ENCODE peak calls at places on chromosomes 3 and 15, in six cellular contexts. One of them, this sample, is unnamed.

GRCh38 chr3:123444023-123444422 is 4.9 kb downstream of the ADCY5 start:
- DNase-seq in psoas muscle: no peak
- DNase-seq in gastrocnemius medialis: no peak
- DNase-seq in mucosa of descending colon: no peak
- DNase-seq in epithelial cell of esophagus: no peak
- DNase-seq in AG10803: peak
- DNase-seq in this sample: no peak

GRCh38 chr3:180358179-180358578 is 243.8 kb upstream of the TTC14 start:
- DNase-seq in psoas muscle: no peak
- DNase-seq in gastrocnemius medialis: no peak
- DNase-seq in mucosa of descending colon: no peak
- DNase-seq in epithelial cell of esophagus: peak
- DNase-seq in AG10803: peak
- DNase-seq in this sample: no peak

GRCh38 chr15:77075528-77075927 is 4.6 kb upstream of the TSPAN3 start:
- DNase-seq in psoas muscle: no peak
- DNase-seq in gastrocnemius medialis: no peak
- DNase-seq in mucosa of descending colon: no peak
- DNase-seq in epithelial cell of esophagus: peak
- DNase-seq in AG10803: peak
- DNase-seq in this sample: no peak

GRCh38 chr3:32743934-32744333 is 58.9 kb downstream of the CNOT10 start:
- DNase-seq in psoas muscle: no peak
- DNase-seq in gastrocnemius medialis: no peak
- DNase-seq in mucosa of descending colon: no peak
- DNase-seq in epithelial cell of esophagus: no peak
- DNase-seq in AG10803: peak
- DNase-seq in this sample: no peak

GRCh38 chr3:16875876-16876575 is 8.7 kb upstream of the PLCL2 start:
- DNase-seq in psoas muscle: no peak
- DNase-seq in gastrocnemius medialis: no peak
- DNase-seq in mucosa of descending colon: no peak
- DNase-seq in epithelial cell of esophagus: no peak
- DNase-seq in AG10803: no peak
- DNase-seq in this sample: no peak

GRCh38 chr3:99084825-99085224 is 183.3 kb upstream of the DCBLD2 start:
- DNase-seq in psoas muscle: no peak
- DNase-seq in gastrocnemius medialis: no peak
- DNase-seq in mucosa of descending colon: no peak
- DNase-seq in epithelial cell of esophagus: no peak
- DNase-seq in AG10803: peak
- DNase-seq in this sample: no peak

GRCh38 chr3:182392182-182392917 is 401.0 kb upstream of the ATP11B start:
- DNase-seq in psoas muscle: no peak
- DNase-seq in gastrocnemius medialis: no peak
- DNase-seq in mucosa of descending colon: no peak
- DNase-seq in epithelial cell of esophagus: no peak
- DNase-seq in AG10803: no peak
- DNase-seq in this sample: no peak

GRCh38 chr3:48983096-48983495 is 6.9 kb upstream of the P4HTM start:
- DNase-seq in psoas muscle: no peak
- DNase-seq in gastrocnemius medialis: no peak
- DNase-seq in mucosa of descending colon: no peak
- DNase-seq in epithelial cell of esophagus: no peak
- DNase-seq in AG10803: no peak
- DNase-seq in this sample: no peak

GRCh38 chr3:32018723-32019564 is 37.4 kb downstream of the ZNF860 start:
- DNase-seq in psoas muscle: no peak
- DNase-seq in gastrocnemius medialis: no peak
- DNase-seq in mucosa of descending colon: no peak
- DNase-seq in epithelial cell of esophagus: peak
- DNase-seq in AG10803: peak
- DNase-seq in this sample: no peak

GRCh38 chr3:9730747-9731205 is 759 bp upstream of the BRPF1 start:
- DNase-seq in psoas muscle: no peak
- DNase-seq in gastrocnemius medialis: no peak
- DNase-seq in mucosa of descending colon: no peak
- DNase-seq in epithelial cell of esophagus: no peak
- DNase-seq in AG10803: peak
- DNase-seq in this sample: no peak

GRCh38 chr3:2303567-2303966 is 204.9 kb downstream of the CNTN4 start:
- DNase-seq in psoas muscle: no peak
- DNase-seq in gastrocnemius medialis: no peak
- DNase-seq in mucosa of descending colon: no peak
- DNase-seq in epithelial cell of esophagus: peak
- DNase-seq in AG10803: no peak
- DNase-seq in this sample: no peak

GRCh38 chr15:81901323-81901722 is 144.5 kb downstream of the MEX3B start:
- DNase-seq in psoas muscle: no peak
- DNase-seq in gastrocnemius medialis: no peak
- DNase-seq in mucosa of descending colon: no peak
- DNase-seq in epithelial cell of esophagus: no peak
- DNase-seq in AG10803: no peak
- DNase-seq in this sample: no peak

GRCh38 chr3:47464603-47465002 is 11.1 kb downstream of the SCAP start:
- DNase-seq in psoas muscle: no peak
- DNase-seq in gastrocnemius medialis: no peak
- DNase-seq in mucosa of descending colon: no peak
- DNase-seq in epithelial cell of esophagus: peak
- DNase-seq in AG10803: no peak
- DNase-seq in this sample: no peak

GRCh38 chr3:177294221-177294620 is 96.9 kb upstream of the TBL1XR1 start:
- DNase-seq in psoas muscle: peak
- DNase-seq in gastrocnemius medialis: peak
- DNase-seq in mucosa of descending colon: no peak
- DNase-seq in epithelial cell of esophagus: peak
- DNase-seq in AG10803: peak
- DNase-seq in this sample: no peak

GRCh38 chr15:87477056-87477455 is 779.5 kb downstream of the NTRK3 start:
- DNase-seq in psoas muscle: no peak
- DNase-seq in gastrocnemius medialis: no peak
- DNase-seq in mucosa of descending colon: no peak
- DNase-seq in epithelial cell of esophagus: no peak
- DNase-seq in AG10803: no peak
- DNase-seq in this sample: no peak

GRCh38 chr3:131903988-131904415 is 130.8 kb downstream of the CPNE4 start:
- DNase-seq in psoas muscle: no peak
- DNase-seq in gastrocnemius medialis: no peak
- DNase-seq in mucosa of descending colon: no peak
- DNase-seq in epithelial cell of esophagus: peak
- DNase-seq in AG10803: peak
- DNase-seq in this sample: no peak

GRCh38 chr3:143824675-143825074 is 23.6 kb downstream of the SLC9A9 start:
- DNase-seq in psoas muscle: no peak
- DNase-seq in gastrocnemius medialis: no peak
- DNase-seq in mucosa of descending colon: no peak
- DNase-seq in epithelial cell of esophagus: no peak
- DNase-seq in AG10803: peak
- DNase-seq in this sample: no peak

GRCh38 chr3:72340056-72340455 is 508.2 kb downstream of the SHQ1 start:
- DNase-seq in psoas muscle: no peak
- DNase-seq in gastrocnemius medialis: no peak
- DNase-seq in mucosa of descending colon: no peak
- DNase-seq in epithelial cell of esophagus: no peak
- DNase-seq in AG10803: no peak
- DNase-seq in this sample: no peak

GRCh38 chr3:13277130-13277783 is 142.9 kb downstream of the NUP210 start:
- DNase-seq in psoas muscle: peak
- DNase-seq in gastrocnemius medialis: no peak
- DNase-seq in mucosa of descending colon: no peak
- DNase-seq in epithelial cell of esophagus: no peak
- DNase-seq in AG10803: no peak
- DNase-seq in this sample: no peak

GRCh38 chr3:127853681-127854080 is 31.4 kb upstream of the MGLL start:
- DNase-seq in psoas muscle: no peak
- DNase-seq in gastrocnemius medialis: no peak
- DNase-seq in mucosa of descending colon: no peak
- DNase-seq in epithelial cell of esophagus: no peak
- DNase-seq in AG10803: no peak
- DNase-seq in this sample: no peak

GRCh38 chr3:5572168-5572567 is 384.7 kb downstream of the EDEM1 start:
- DNase-seq in psoas muscle: no peak
- DNase-seq in gastrocnemius medialis: no peak
- DNase-seq in mucosa of descending colon: no peak
- DNase-seq in epithelial cell of esophagus: no peak
- DNase-seq in AG10803: no peak
- DNase-seq in this sample: no peak

GRCh38 chr3:114450008-114450596 is 156.3 kb downstream of the TIGIT start:
- DNase-seq in psoas muscle: no peak
- DNase-seq in gastrocnemius medialis: no peak
- DNase-seq in mucosa of descending colon: no peak
- DNase-seq in epithelial cell of esophagus: peak
- DNase-seq in AG10803: no peak
- DNase-seq in this sample: no peak

GRCh38 chr3:140628606-140629005 is 49.3 kb upstream of the TRIM42 start:
- DNase-seq in psoas muscle: no peak
- DNase-seq in gastrocnemius medialis: no peak
- DNase-seq in mucosa of descending colon: no peak
- DNase-seq in epithelial cell of esophagus: no peak
- DNase-seq in AG10803: no peak
- DNase-seq in this sample: no peak
- H3K4me3 ChIP-seq in psoas muscle: no peak
- H3K4me3 ChIP-seq in gastrocnemius medialis: no peak
- H3K4me3 ChIP-seq in mucosa of descending colon: no peak
- H3K4me3 ChIP-seq in epithelial cell of esophagus: no peak
- H3K4me3 ChIP-seq in AG10803: no peak
- H3K4me3 ChIP-seq in this sample: no peak

GRCh38 chr15:35437157-35437556 is 108.8 kb downstream of the DPH6 start:
- DNase-seq in psoas muscle: no peak
- DNase-seq in gastrocnemius medialis: no peak
- DNase-seq in mucosa of descending colon: no peak
- DNase-seq in epithelial cell of esophagus: peak
- DNase-seq in AG10803: peak
- DNase-seq in this sample: no peak
- TF ChIP-seq CTCF in psoas muscle: no peak
- TF ChIP-seq CTCF in gastrocnemius medialis: no peak
- TF ChIP-seq CTCF in mucosa of descending colon: no peak
- TF ChIP-seq CTCF in epithelial cell of esophagus: peak
- TF ChIP-seq CTCF in AG10803: peak
- TF ChIP-seq CTCF in this sample: no peak

GRCh38 chr3:70071138-70071537 is 71.6 kb downstream of the SAMMSON start:
- DNase-seq in psoas muscle: no peak
- DNase-seq in gastrocnemius medialis: no peak
- DNase-seq in mucosa of descending colon: no peak
- DNase-seq in epithelial cell of esophagus: no peak
- DNase-seq in AG10803: no peak
- DNase-seq in this sample: no peak

GRCh38 chr3:70067860-70068479 is 68.4 kb downstream of the SAMMSON start:
- DNase-seq in psoas muscle: no peak
- DNase-seq in gastrocnemius medialis: no peak
- DNase-seq in mucosa of descending colon: no peak
- DNase-seq in epithelial cell of esophagus: no peak
- DNase-seq in AG10803: no peak
- DNase-seq in this sample: no peak

GRCh38 chr3:70069557-70069956 is 70.0 kb downstream of the SAMMSON start:
- DNase-seq in psoas muscle: no peak
- DNase-seq in gastrocnemius medialis: no peak
- DNase-seq in mucosa of descending colon: no peak
- DNase-seq in epithelial cell of esophagus: no peak
- DNase-seq in AG10803: no peak
- DNase-seq in this sample: no peak

GRCh38 chr3:70072754-70073153 is 73.2 kb downstream of the SAMMSON start:
- DNase-seq in psoas muscle: no peak
- DNase-seq in gastrocnemius medialis: no peak
- DNase-seq in mucosa of descending colon: no peak
- DNase-seq in epithelial cell of esophagus: no peak
- DNase-seq in AG10803: no peak
- DNase-seq in this sample: no peak

DNA sequence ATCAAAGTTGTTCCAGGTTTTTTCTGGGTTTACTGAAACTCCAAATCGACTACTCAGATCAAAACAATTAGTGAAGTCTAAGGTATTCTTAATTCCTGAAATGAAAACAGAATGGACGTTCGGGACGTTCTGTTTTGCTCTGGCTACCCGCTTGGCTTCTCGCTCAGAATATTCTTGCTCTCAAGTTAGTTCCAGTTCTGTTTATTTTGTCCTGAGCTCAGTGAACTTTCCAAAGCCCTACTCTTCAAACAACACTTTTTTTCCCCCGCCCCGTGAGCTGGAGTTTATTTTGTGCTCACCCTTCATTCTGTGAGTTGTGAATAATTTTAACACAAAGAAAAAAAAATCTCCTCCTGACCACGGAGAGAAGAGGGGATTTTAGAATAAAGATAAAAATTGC is 72.6 kb downstream of the SAMMSON start:
- DNase-seq in psoas muscle: no peak
- DNase-seq in gastrocnemius medialis: no peak
- DNase-seq in mucosa of descending colon: no peak
- DNase-seq in epithelial cell of esophagus: no peak
- DNase-seq in AG10803: no peak
- DNase-seq in this sample: no peak
- H3K4me3 ChIP-seq in psoas muscle: peak
- H3K4me3 ChIP-seq in gastrocnemius medialis: peak
- H3K4me3 ChIP-seq in mucosa of descending colon: no peak
- H3K4me3 ChIP-seq in epithelial cell of esophagus: no peak
- H3K4me3 ChIP-seq in AG10803: no peak
- H3K4me3 ChIP-seq in this sample: no peak

GRCh38 chr3:185312006-185312405 is 50.9 kb upstream of the MAP3K13 start:
- DNase-seq in psoas muscle: no peak
- DNase-seq in gastrocnemius medialis: no peak
- DNase-seq in mucosa of descending colon: no peak
- DNase-seq in epithelial cell of esophagus: peak
- DNase-seq in AG10803: no peak
- DNase-seq in this sample: no peak

GRCh38 chr3:185309309-185309708 is 53.6 kb upstream of the MAP3K13 start:
- DNase-seq in psoas muscle: no peak
- DNase-seq in gastrocnemius medialis: no peak
- DNase-seq in mucosa of descending colon: no peak
- DNase-seq in epithelial cell of esophagus: no peak
- DNase-seq in AG10803: no peak
- DNase-seq in this sample: no peak

GRCh38 chr3:185306847-185307246 is 53.0 kb upstream of the EHHADH start:
- DNase-seq in psoas muscle: no peak
- DNase-seq in gastrocnemius medialis: no peak
- DNase-seq in mucosa of descending colon: no peak
- DNase-seq in epithelial cell of esophagus: no peak
- DNase-seq in AG10803: no peak
- DNase-seq in this sample: no peak

GRCh38 chr3:185309795-185310194 is 53.1 kb upstream of the MAP3K13 start:
- DNase-seq in psoas muscle: no peak
- DNase-seq in gastrocnemius medialis: no peak
- DNase-seq in mucosa of descending colon: no peak
- DNase-seq in epithelial cell of esophagus: no peak
- DNase-seq in AG10803: no peak
- DNase-seq in this sample: no peak

GRCh38 chr3:185308126-185308754 is 54.4 kb upstream of the EHHADH start:
- DNase-seq in psoas muscle: no peak
- DNase-seq in gastrocnemius medialis: no peak
- DNase-seq in mucosa of descending colon: no peak
- DNase-seq in epithelial cell of esophagus: peak
- DNase-seq in AG10803: peak
- DNase-seq in this sample: no peak
- TF ChIP-seq CTCF in psoas muscle: peak
- TF ChIP-seq CTCF in gastrocnemius medialis: peak
- TF ChIP-seq CTCF in mucosa of descending colon: peak
- TF ChIP-seq CTCF in epithelial cell of esophagus: peak
- TF ChIP-seq CTCF in AG10803: peak
- TF ChIP-seq CTCF in this sample: peak